ENCODE peak calls at places on chromosomes 7 and 10, in six cellular contexts. Z is anterior cingulate cortex, L is T1000, R is left lobe of liver, X is fibroblast of mammary gland, J is Calu3. T is an unnamed sample.

GRCh38 chr10:86979977-86980448 is 11.7 kb downstream of the ADIRF start:
- DNase-seq in Z (no peak), L (no peak), X (peak), R (no peak), J (no peak), T (no peak)

GRCh38 chr10:70478191-70479160 is at the start of gene PALD1:
- DNase-seq in L (no peak), X (peak), R (peak), J (peak), Z (no peak), T (peak)

GRCh38 chr10:103592186-103593021 is 98.9 kb downstream of the NEURL1 start:
- DNase-seq in Z (no peak), L (no peak), R (no peak), J (peak), X (peak), T (peak)

GRCh38 chr10:78267598-78267997 is 233.9 kb downstream of the RPS24 start:
- DNase-seq in J (no peak), X (peak), L (peak), R (no peak), Z (no peak), T (no peak)

GRCh38 chr7:111232249-111233084 is 141.5 kb downstream of the LRRN3 start:
- DNase-seq in Z (no peak), J (no peak), L (no peak), X (peak), R (no peak), T (no peak)

GRCh38 chr10:29119374-29119773 is 169.5 kb upstream of the LYZL1 start:
- DNase-seq in J (peak), X (peak), Z (no peak), L (no peak), R (no peak), T (no peak)

GRCh38 chr10:118592675-118593330 is 2.6 kb downstream of the PRLHR start:
- DNase-seq in Z (no peak), R (no peak), L (no peak), X (no peak), J (no peak), T (no peak)

GRCh38 chr7:139598642-139599041 is 75.2 kb downstream of the CLEC2L start:
- DNase-seq in Z (no peak), L (no peak), R (peak), X (no peak), J (peak), T (peak)

GRCh38 chr7:46383605-46384004 is 462.5 kb upstream of the IGFBP3 start:
- DNase-seq in L (no peak), Z (no peak), R (no peak), J (no peak), X (peak), T (no peak)

GRCh38 chr10:124989526-124989925 is 47.6 kb downstream of the ZRANB1 start:
- DNase-seq in Z (no peak), R (peak), J (no peak), X (peak), L (no peak), T (no peak)

GRCh38 chr10:73889014-73889413 is 14.7 kb upstream of the CAMK2G start:
- DNase-seq in Z (no peak), X (peak), R (no peak), J (peak), L (peak), T (no peak)

GRCh38 chr7:112207765-112208164 is 1.3 kb downstream of the ZNF277 start:
- DNase-seq in L (no peak), X (no peak), Z (no peak), J (no peak), R (no peak), T (no peak)

GRCh38 chr7:6436385-6436685 is 11.4 kb downstream of the DAGLB start:
- DNase-seq in L (no peak), X (no peak), Z (peak), R (no peak), J (no peak), T (no peak)

GRCh38 chr10:43871004-43871439 is 222.3 kb upstream of the ZNF32 start:
- DNase-seq in X (no peak), R (no peak), Z (no peak), J (no peak), L (no peak), T (no peak)

GRCh38 chr10:79063071-79063491 is 5.7 kb upstream of the ZMIZ1 start:
- DNase-seq in R (no peak), Z (no peak), J (no peak), X (no peak), L (no peak), T (no peak)

GRCh38 chr10:60978287-60979115 is 34.5 kb upstream of the RHOBTB1 start:
- DNase-seq in J (peak), L (no peak), Z (no peak), R (no peak), X (peak), T (peak)